ENCODE peak calls at places on chromosomes 2 and 18, in six cellular contexts. A is H1, V is mesendoderm, Y is H9, S is IMR-90, Z is mesenchymal stem cell. Q is an unnamed sample.

GRCh38 chr2:157185828-157186227 is 71.7 kb upstream of the GALNT5 start:
- DNase-seq in V (peak; percentile 13), S (peak; percentile 74), A (no peak), Z (peak; percentile 29), Y (no peak), Q (no peak)

GRCh38 chr18:14971461-14972185 is 223.7 kb downstream of the ANKRD30B start:
- DNase-seq in Z (no peak), Y (no peak), V (no peak), S (no peak), A (no peak), Q (no peak)

GRCh38 chr18:65659312-65659711 is 91.5 kb upstream of the CDH7 start:
- DNase-seq in V (no peak), Y (no peak), Z (no peak), A (no peak), S (no peak), Q (no peak)

GRCh38 chr2:153963247-153963646 is 91.5 kb downstream of the GALNT13 start:
- DNase-seq in V (no peak), Y (no peak), Z (peak; percentile 33), A (no peak), S (no peak), Q (no peak)

GRCh38 chr2:1378456-1379150 is 34.7 kb upstream of the TPO start:
- DNase-seq in A (no peak), V (no peak), Z (no peak), Y (no peak), S (no peak), Q (no peak)

GRCh38 chr2:239337877-239338484 is 62.8 kb downstream of the HDAC4 start:
- DNase-seq in A (no peak), Y (peak; percentile 60), V (no peak), S (no peak), Z (no peak), Q (no peak)

GRCh38 chr2:171509945-171510731 is 12.1 kb upstream of the CYBRD1 start:
- DNase-seq in V (no peak), A (no peak), Y (no peak), Z (no peak), S (no peak), Q (no peak)

GRCh38 chr2:176068037-176068832 is 15.5 kb downstream of the EVX2 start:
- DNase-seq in Y (peak; percentile 46), S (no peak), Z (no peak), A (peak; percentile 58), V (no peak), Q (no peak)

GRCh38 chr2:55966431-55967118 is 43.0 kb upstream of the EFEMP1 start:
- DNase-seq in S (peak; percentile 20), Z (no peak), A (no peak), V (no peak), Y (no peak), Q (no peak)

GRCh38 chr2:185374878-185375277 is 363.7 kb upstream of the FSIP2 start:
- DNase-seq in Y (no peak), S (no peak), A (no peak), Z (no peak), V (no peak), Q (no peak)

GRCh38 chr18:77866309-77866708 is 616.7 kb downstream of the GALR1 start:
- DNase-seq in S (no peak), Y (no peak), Z (no peak), V (peak; percentile 37), A (no peak), Q (no peak)

GRCh38 chr2:27627963-27628766 is 647 bp downstream of the CCDC121 start:
- DNase-seq in V (peak; percentile 77), Z (peak; percentile 96), S (peak; percentile 96), A (no peak), Y (no peak), Q (no peak)

GRCh38 chr2:118565816-118566540 is 281.5 kb downstream of the EN1 start:
- DNase-seq in A (no peak), V (no peak), Z (no peak), Y (no peak), S (no peak), Q (no peak)

GRCh38 chr2:113872201-113872600 is 17.7 kb upstream of the ACTR3 start:
- DNase-seq in V (peak; percentile 54), S (peak; percentile 80), Z (peak; percentile 29), Y (no peak), A (no peak), Q (no peak)

GRCh38 chr2:113218283-113219091 is 44.7 kb downstream of the PSD4 start:
- DNase-seq in A (no peak), Z (peak; percentile 68), Y (no peak), S (no peak), V (no peak), Q (no peak)

GRCh38 chr2:12170151-12170550 is 423.7 kb downstream of the LPIN1 start:
- DNase-seq in Y (no peak), Z (peak; percentile 92), V (no peak), A (no peak), S (peak; percentile 38), Q (no peak)

GRCh38 chr2:1869987-1870386 is 125.7 kb upstream of the PXDN start:
- DNase-seq in S (no peak), A (no peak), Y (no peak), Z (no peak), V (no peak), Q (no peak)

GRCh38 chr2:128475427-128476211 is 157.0 kb upstream of the HS6ST1 start:
- DNase-seq in V (no peak), Y (peak; percentile 16), Z (no peak), A (peak; percentile 37), S (no peak), Q (no peak)

GRCh38 chr2:217994776-217995274 is 8.0 kb downstream of the TNS1 start:
- DNase-seq in Z (peak; percentile 89), A (no peak), Y (no peak), V (peak; percentile 73), S (peak; percentile 90), Q (no peak)

DNA sequence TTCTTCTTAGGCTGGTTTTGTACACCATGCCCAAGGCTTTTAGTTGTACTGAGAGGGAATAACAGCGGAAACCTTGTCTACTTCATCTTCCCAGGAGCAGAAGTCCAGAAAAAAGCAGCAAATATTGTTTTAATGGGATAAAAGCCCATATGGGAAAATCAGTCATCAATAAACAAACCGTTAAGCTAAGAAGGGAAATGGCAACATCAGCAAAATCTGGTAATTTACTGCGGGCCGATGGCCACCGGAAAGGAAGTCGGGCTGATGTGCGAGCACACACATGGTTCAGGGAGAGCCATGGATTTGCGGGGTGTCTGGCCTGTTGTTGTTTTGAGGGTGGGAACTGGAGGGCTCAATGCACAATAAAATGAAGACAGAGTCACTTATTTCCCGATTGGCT is 300.7 kb upstream of the RAB6C start:
- DNase-seq in V (no peak), Y (no peak), S (no peak), A (no peak), Z (no peak), Q (no peak)
- H2BK15ac ChIP-seq in V (no peak overlapping the region), Y (no peak overlapping the region), S (no peak overlapping the region), A (no peak overlapping the region), Z (no peak overlapping the region), Q (no peak overlapping the region)

GRCh38 chr2:54457326-54458023 is 1.3 kb downstream of the SPTBN1 start:
- DNase-seq in A (peak; percentile 69), S (no peak), Z (peak; percentile 48), Y (peak; percentile 72), V (peak; percentile 68), Q (peak; percentile 27)

GRCh38 chr2:54455584-54456525 is at the start of gene SPTBN1:
- DNase-seq in Y (peak; percentile 91), V (peak; percentile 93), S (peak; percentile 90), A (peak; percentile 83), Z (peak; percentile 93), Q (peak; percentile 86)

GRCh38 chr2:54454548-54454921 is 1.6 kb upstream of the SPTBN1 start:
- DNase-seq in Z (no peak), S (no peak), Y (no peak), A (no peak), V (no peak), Q (no peak)

GRCh38 chr2:54456526-54457325 is 599 bp downstream of the SPTBN1 start:
- DNase-seq in S (peak; percentile 19), Y (peak; percentile 44), A (peak; percentile 79), Z (peak; percentile 45), V (peak; percentile 59), Q (peak; percentile 67)

GRCh38 chr2:54454922-54455583 is 1.1 kb upstream of the SPTBN1 start:
- DNase-seq in Y (peak; percentile 38), S (no peak), A (peak; percentile 62), Z (peak; percentile 37), V (peak; percentile 37), Q (peak; percentile 12)
- H3K9ac ChIP-seq in Y (peak overlapping the region; percentile 39), S (peak overlapping the region; percentile 79), A (peak overlapping the region; percentile 55), Z (peak overlapping the region; percentile 93), V (peak overlapping the region; percentile 67), Q (peak overlapping the region; percentile 34)

GRCh38 chr18:30730915-30731314 is 311.6 kb downstream of the DSC3 start:
- DNase-seq in Z (no peak), A (no peak), V (no peak), Y (no peak), S (no peak), Q (no peak)

DNA sequence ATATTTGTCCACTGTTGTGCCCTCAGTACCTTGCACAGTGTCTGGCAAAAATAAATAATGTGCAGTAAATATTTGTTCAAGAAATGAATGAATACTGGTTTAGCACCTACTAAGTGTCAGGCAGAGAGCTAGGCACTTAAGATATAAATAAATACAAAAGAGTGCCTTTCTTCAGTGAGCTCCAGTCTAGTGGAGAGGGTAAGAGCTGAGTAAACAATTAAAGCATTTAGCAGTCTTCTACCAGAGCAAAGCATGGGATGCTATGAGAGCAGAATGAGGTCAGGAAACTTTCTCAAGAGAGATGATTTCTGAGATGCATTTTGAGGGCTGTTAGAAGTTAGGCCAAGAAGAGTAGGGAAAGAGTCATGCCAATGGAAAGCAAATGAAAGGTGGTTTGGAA is 314.7 kb downstream of the DSC3 start:
- DNase-seq in Y (no peak), Z (no peak), S (no peak), A (no peak), V (no peak), Q (no peak)
- H2BK15ac ChIP-seq in Y (no peak overlapping the region), Z (no peak overlapping the region), S (no peak overlapping the region), A (no peak overlapping the region), V (no peak overlapping the region), Q (no peak overlapping the region)

GRCh38 chr2:25280066-25280687 is 61.5 kb downstream of the DNMT3A start:
- DNase-seq in V (no peak), A (no peak), Y (no peak), Z (no peak), S (no peak), Q (no peak)

GRCh38 chr2:25276569-25277465 is 64.9 kb downstream of the DNMT3A start:
- DNase-seq in A (peak; percentile 94), S (no peak), Z (no peak), V (peak; percentile 77), Y (peak; percentile 82), Q (no peak)

GRCh38 chr2:25281581-25281980 is 60.1 kb downstream of the DNMT3A start:
- DNase-seq in A (no peak), Z (no peak), Y (no peak), V (no peak), S (no peak), Q (no peak)

GRCh38 chr2:25275575-25275965 is 66.2 kb downstream of the DNMT3A start:
- DNase-seq in S (no peak), A (no peak), Y (no peak), V (no peak), Z (no peak), Q (no peak)

DNA sequence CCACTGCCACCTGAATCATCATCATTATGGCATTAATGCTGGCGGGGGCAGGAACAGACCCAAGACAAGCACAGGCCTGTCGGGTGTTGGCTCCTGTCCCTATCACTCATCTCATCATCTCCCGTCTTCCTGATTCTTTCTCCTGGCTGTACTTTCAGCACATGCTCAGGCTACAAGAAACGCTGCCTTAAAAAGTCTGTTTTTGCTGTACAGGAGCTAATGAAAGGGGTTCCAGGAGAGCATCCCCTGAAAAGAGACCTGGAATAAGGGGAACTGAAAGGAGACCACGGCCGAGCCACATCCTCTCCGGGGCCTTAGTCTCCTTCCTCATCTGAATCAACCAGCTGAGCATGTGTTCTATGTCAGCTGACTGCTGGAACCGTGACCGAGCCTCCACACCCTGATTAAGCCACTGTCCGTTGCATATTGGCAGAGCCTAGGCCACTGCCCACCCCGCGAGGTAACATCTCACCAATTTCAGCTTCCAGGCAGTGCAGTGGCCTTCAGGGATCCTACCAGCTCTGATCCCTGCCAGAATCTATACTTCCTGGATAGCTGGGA is 62.6 kb downstream of the DNMT3A start:
- DNase-seq in S (no peak), Y (no peak), Z (no peak), A (no peak), V (no peak), Q (no peak)
- H3K9ac ChIP-seq in S (no peak overlapping the region), Y (no peak overlapping the region), Z (peak overlapping the region; percentile 34), A (no peak overlapping the region), V (no peak overlapping the region), Q (no peak overlapping the region)

Q was measured in neuronal stem cell.